ENCODE peak calls at places on chromosomes 16 and 17, in nine cellular contexts. O is stomach, N is IMR-90, B is brain microvascular endothelial cell, M is cardiac muscle cell, K is iPS DF 6.9, E is uterus, Z is esophagus squamous epithelium, A is fibroblast of lung. U is an unnamed sample. For H3K27me3, the result is how much of the 10 kb centered on the place peaks cover.

GRCh38 chr16:88706965-88707871 is 915 bp downstream of the CTU2 start:
- DNase-seq in O (no peak), N (no peak), B (no peak), M (no peak), K (no peak), E (no peak), Z (no peak), A (no peak), U (no peak)

GRCh38 chr16:30786936-30787612 is at the start of gene ZNF629:
- DNase-seq in O (peak), N (peak), B (peak), M (peak), K (no peak), E (peak), Z (no peak), A (peak), U (peak)

GRCh38 chr17:16929281-16929680 is 42.6 kb downstream of the TNFRSF13B start:
- DNase-seq in O (no peak), N (no peak), B (no peak), M (no peak), K (no peak), E (no peak), Z (no peak), A (no peak), U (no peak)

GRCh38 chr17:8941520-8941919 is 24.0 kb downstream of the PIK3R5 start:
- DNase-seq in O (no peak), N (no peak), B (no peak), M (no peak), K (no peak), E (no peak), Z (no peak), A (no peak), U (no peak)

GRCh38 chr17:45276031-45276430 is 14.1 kb upstream of the SPATA32 start:
- DNase-seq in O (no peak), N (peak), B (no peak), M (no peak), K (no peak), E (peak), Z (no peak), A (no peak), U (no peak)

GRCh38 chr17:83080641-83081560 is 1.5 kb downstream of the METRNL start:
- DNase-seq in O (peak), N (peak), B (no peak), M (peak), K (no peak), E (peak), Z (no peak), A (peak), U (no peak)

GRCh38 chr16:88630433-88630832 is 7.9 kb upstream of the IL17C start:
- DNase-seq in O (no peak), N (no peak), B (no peak), M (no peak), K (no peak), E (no peak), Z (no peak), A (no peak), U (no peak)

GRCh38 chr17:44070455-44071197 is at the start of gene G6PC3:
- DNase-seq in O (peak), N (peak), B (peak), M (peak), K (peak), E (peak), Z (peak), A (peak), U (peak)

GRCh38 chr16:24685539-24686432 is 43.7 kb upstream of the TNRC6A start:
- DNase-seq in O (peak), N (peak), B (peak), M (peak), K (peak), E (peak), Z (no peak), A (peak), U (peak)

DNA sequence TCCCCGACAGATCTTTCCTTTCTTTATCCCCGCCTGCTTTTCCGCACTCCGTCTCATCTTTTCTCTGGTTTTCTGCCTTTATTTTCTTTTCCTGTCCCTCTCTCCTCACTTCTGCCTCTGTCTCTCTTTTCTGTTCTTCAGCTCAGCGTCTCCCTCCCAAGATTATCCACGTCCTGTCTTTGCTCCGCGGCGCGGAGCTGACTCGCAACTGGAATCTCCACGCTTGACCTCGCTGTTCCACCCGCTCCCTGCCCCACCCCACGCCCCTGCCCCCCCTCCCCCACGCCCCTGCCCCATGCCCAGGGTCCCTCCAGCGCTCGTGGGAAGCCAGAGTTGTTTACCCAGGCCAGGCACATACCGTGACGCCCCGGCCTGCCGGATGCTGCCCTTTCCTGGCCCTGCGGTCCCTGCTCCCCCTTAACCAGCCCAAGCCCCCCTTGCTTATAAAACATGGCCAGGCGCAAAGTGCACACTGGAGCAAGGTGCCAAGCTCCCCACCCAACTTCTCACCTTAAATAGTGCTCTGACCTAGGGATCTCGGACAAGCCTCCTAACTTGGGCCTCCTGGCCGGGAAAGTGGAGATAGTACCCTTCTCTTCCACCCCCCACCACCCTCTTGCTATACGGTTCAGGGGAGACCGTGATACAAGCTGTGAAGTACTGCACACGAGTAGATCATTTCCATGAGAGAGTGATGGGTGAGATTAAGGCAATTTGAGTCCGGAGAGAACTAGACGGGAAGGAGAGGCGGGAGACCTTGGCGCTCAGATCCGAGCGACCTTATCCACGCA is 4.7 kb upstream of the LHX1 start:
- DNase-seq in O (no peak), N (no peak), B (no peak), M (no peak), K (no peak), E (no peak), Z (no peak), A (no peak), U (no peak)
- H3K27me3 ChIP-seq in O (half or more), N (half or more), B (half or more), M (half or more), K (half or more), E (half or more), Z (half or more), A (half or more), U (half or more)

GRCh38 chr17:36937961-36938565 is 788 bp downstream of the LHX1 start:
- DNase-seq in O (no peak), N (peak), B (no peak), M (peak), K (no peak), E (no peak), Z (no peak), A (peak), U (peak)

GRCh38 chr17:36940313-36941264 is 3.3 kb downstream of the LHX1 start:
- DNase-seq in O (no peak), N (no peak), B (no peak), M (no peak), K (no peak), E (no peak), Z (no peak), A (no peak), U (no peak)

GRCh38 chr17:36939944-36940312 is 2.7 kb downstream of the LHX1 start:
- DNase-seq in O (no peak), N (no peak), B (no peak), M (no peak), K (no peak), E (no peak), Z (no peak), A (no peak), U (no peak)

GRCh38 chr17:36938566-36939058 is 1.3 kb downstream of the LHX1 start:
- DNase-seq in O (no peak), N (no peak), B (no peak), M (no peak), K (no peak), E (no peak), Z (no peak), A (no peak), U (no peak)

GRCh38 chr17:36939059-36939943 is 2.0 kb downstream of the LHX1 start:
- DNase-seq in O (no peak), N (no peak), B (no peak), M (no peak), K (no peak), E (no peak), Z (no peak), A (no peak), U (no peak)
- H3K27me3 ChIP-seq in O (half or more), N (half or more), B (half or more), M (half or more), K (half or more), E (half or more), Z (half or more), A (half or more), U (half or more)

GRCh38 chr17:48597775-48598631 is 4.4 kb upstream of the HOXB5 start:
- DNase-seq in O (peak), N (peak), B (no peak), M (no peak), K (no peak), E (peak), Z (no peak), A (peak), U (peak)
- H3K27me3 ChIP-seq in O (half or more), N (under half), B (half or more), M (half or more), K (half or more), E (under half), Z (half or more), A (under half), U (under half)

GRCh38 chr16:80544326-80544725 is 3.5 kb downstream of the DYNLRB2 start:
- DNase-seq in O (no peak), N (no peak), B (no peak), M (no peak), K (no peak), E (no peak), Z (no peak), A (no peak), U (peak)
- H3K27me3 ChIP-seq in O (under half), N (under half), B (under half), M (under half), K (under half), E (under half), Z (under half), A (under half), U (under half)

DNA sequence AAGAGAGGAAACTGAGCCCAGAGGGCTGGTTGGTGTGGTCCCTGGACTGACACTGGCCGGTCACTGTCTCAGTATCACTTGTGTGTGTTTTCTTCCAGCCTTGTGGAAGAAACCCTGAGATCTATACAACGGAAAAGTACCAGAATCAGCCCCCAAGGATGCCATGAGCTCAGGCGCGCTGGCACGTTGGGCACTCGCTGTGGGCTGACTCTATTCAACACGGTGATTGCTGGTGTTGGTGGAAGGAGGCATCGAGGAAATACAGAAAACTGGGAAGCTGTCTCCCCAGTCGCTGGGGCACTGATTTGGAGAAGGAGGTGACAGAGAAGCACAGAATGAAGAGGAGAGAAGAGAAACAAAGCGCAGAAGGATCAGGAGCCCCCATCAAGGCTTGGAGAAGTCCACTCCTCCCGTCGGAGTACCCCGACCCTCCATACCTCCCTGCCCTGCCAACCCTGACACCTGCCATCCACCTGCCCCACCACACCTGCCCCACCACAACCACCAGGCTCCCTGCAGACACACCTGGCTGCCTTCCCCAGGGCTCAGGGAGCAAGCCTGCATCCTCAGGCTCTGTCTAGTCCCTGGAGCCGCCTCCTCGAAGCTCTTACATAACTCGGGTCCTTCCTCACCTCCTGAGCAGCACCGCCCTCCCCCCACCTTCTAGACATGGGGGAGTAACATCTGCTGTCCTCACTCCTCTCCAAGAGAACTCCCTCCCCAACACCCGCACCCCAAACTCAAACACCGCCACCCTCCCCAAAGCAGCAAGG is 66.5 kb downstream of the RBFOX3 start:
- DNase-seq in O (no peak), N (no peak), B (no peak), M (no peak), K (no peak), E (no peak), Z (no peak), A (no peak), U (no peak)
- H3K27me3 ChIP-seq in O (half or more), N (under half), B (under half), M (under half), K (under half), E (under half), Z (under half), A (under half), U (under half)

DNA sequence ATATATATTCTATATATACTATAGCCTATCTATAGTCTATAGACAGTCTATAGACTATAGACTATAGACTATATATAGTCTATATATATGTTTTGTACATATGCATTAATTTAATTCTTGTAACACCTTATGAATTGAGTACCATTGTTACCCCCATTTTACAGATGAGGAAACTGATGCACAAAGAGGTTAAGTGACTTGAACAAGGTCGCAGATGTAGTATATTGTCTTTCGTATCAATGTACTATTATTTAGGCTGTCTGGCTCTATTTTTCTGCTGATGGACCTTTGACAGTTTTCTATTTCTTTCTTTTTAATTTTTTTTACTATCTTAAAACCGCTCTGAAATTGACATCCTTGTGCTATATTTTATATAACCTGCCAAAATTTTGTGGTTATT is 14.6 kb downstream of the LRRC36 start:
- DNase-seq in O (no peak), N (no peak), B (no peak), M (no peak), K (no peak), E (no peak), Z (no peak), A (no peak), U (no peak)
- H3K27me3 ChIP-seq in O (under half), N (under half), B (under half), M (under half), K (under half), E (under half), Z (under half), A (under half), U (under half)

GRCh38 chr16:85584989-85585388 is 28.1 kb upstream of the GSE1 start:
- DNase-seq in O (no peak), N (no peak), B (no peak), M (no peak), K (no peak), E (no peak), Z (no peak), A (no peak), U (no peak)
- H3K27me3 ChIP-seq in O (under half), N (under half), B (under half), M (under half), K (under half), E (under half), Z (under half), A (under half), U (under half)